ENCODE peak calls at places on chromosomes 13 and 19, in five cellular contexts. W is mesenchymal stem cell, X is neuronal stem cell, E is IMR-90, F is mesendoderm. O is an unnamed sample.

GRCh38 chr19:2887391-2887914 is 13.3 kb upstream of the ZNF57 start:
- DNase-seq in W (peak; percentile 64), X (no peak), E (peak; percentile 61), F (peak; percentile 81), O (peak; percentile 51)

GRCh38 chr13:94020833-94021232 is 458.6 kb downstream of the DCT start:
- DNase-seq in W (peak; percentile 39), X (no peak), E (peak; percentile 76), F (no peak), O (no peak)

GRCh38 chr13:112532837-112533745 is 54.9 kb downstream of the TUBGCP3 start:
- DNase-seq in W (no peak), X (no peak), E (no peak), F (no peak), O (peak; percentile 36)

GRCh38 chr13:30711375-30711774 is 24.0 kb upstream of the ALOX5AP start:
- DNase-seq in W (peak; percentile 97), X (no peak), E (peak; percentile 88), F (no peak), O (no peak)

GRCh38 chr13:106701810-106702341 is 133.9 kb upstream of the ARGLU1 start:
- DNase-seq in W (no peak), X (no peak), E (no peak), F (no peak), O (no peak)

GRCh38 chr19:48295458-48295857 is 25.6 kb downstream of the ZNF114 start:
- DNase-seq in W (no peak), X (no peak), E (no peak), F (no peak), O (no peak)

GRCh38 chr13:106357198-106357597 is 178.3 kb downstream of the EFNB2 start:
- DNase-seq in W (peak; percentile 31), X (peak; percentile 23), E (peak; percentile 23), F (no peak), O (no peak)

GRCh38 chr19:29854033-29854432 is 42.2 kb downstream of the CCNE1 start:
- DNase-seq in W (no peak), X (no peak), E (no peak), F (no peak), O (no peak)

GRCh38 chr13:80121038-80121437 is 219.9 kb downstream of the SPRY2 start:
- DNase-seq in W (no peak), X (no peak), E (peak; percentile 29), F (no peak), O (no peak)

GRCh38 chr13:110294146-110294545 is 12.8 kb downstream of the COL4A1 start:
- DNase-seq in W (peak; percentile 61), X (no peak), E (no peak), F (no peak), O (no peak)

GRCh38 chr13:81078048-81078447 is 737.1 kb upstream of the SPRY2 start:
- DNase-seq in W (no peak), X (no peak), E (no peak), F (no peak), O (no peak)

GRCh38 chr13:46751811-46752635 is 44.9 kb downstream of the ESD start:
- DNase-seq in W (no peak), X (no peak), E (peak; percentile 45), F (no peak), O (no peak)

GRCh38 chr19:31054430-31054829 is 294.8 kb downstream of the TSHZ3 start:
- DNase-seq in W (peak; percentile 80), X (peak; percentile 40), E (peak; percentile 83), F (peak; percentile 92), O (peak; percentile 62)

GRCh38 chr19:54345938-54346386 is 7.0 kb upstream of the LILRA4 start:
- DNase-seq in W (no peak), X (no peak), E (no peak), F (no peak), O (no peak)

GRCh38 chr13:90477194-90477593 is 870.3 kb upstream of the MIR17HG start:
- DNase-seq in W (no peak), X (no peak), E (no peak), F (no peak), O (no peak)

GRCh38 chr19:29535984-29536508 is 10.3 kb downstream of the VSTM2B start:
- DNase-seq in W (no peak), X (no peak), E (no peak), F (no peak), O (no peak)

GRCh38 chr13:58397596-58398387 is 766.2 kb downstream of the PCDH17 start:
- DNase-seq in W (no peak), X (no peak), E (no peak), F (no peak), O (no peak)

GRCh38 chr19:13090511-13091231 is 12.0 kb downstream of the LYL1 start:
- DNase-seq in W (no peak), X (no peak), E (no peak), F (no peak), O (no peak)

GRCh38 chr13:78998736-78999135 is 339.8 kb upstream of the OBI1 start:
- DNase-seq in W (no peak), X (no peak), E (no peak), F (no peak), O (no peak)

GRCh38 chr19:288911-289310 is 2.3 kb downstream of the PLPP2 start:
- DNase-seq in W (no peak), X (no peak), E (no peak), F (no peak), O (no peak)

GRCh38 chr13:111429064-111429558 is 108.7 kb downstream of the TEX29 start:
- DNase-seq in W (peak; percentile 4), X (peak; percentile 37), E (peak; percentile 18), F (peak; percentile 71), O (no peak)

GRCh38 chr13:29926077-29926476 is 75.7 kb upstream of the UBL3 start:
- DNase-seq in W (no peak), X (no peak), E (no peak), F (no peak), O (no peak)

GRCh38 chr13:114065926-114066774 is 66.3 kb downstream of the RASA3 start:
- DNase-seq in W (no peak), X (no peak), E (no peak), F (no peak), O (no peak)

GRCh38 chr13:52615817-52616216 is 26.4 kb upstream of the HNRNPA1L2 start:
- DNase-seq in W (no peak), X (no peak), E (no peak), F (no peak), O (no peak)

GRCh38 chr19:11780431-11781020 is 13.7 kb downstream of the ZNF441 start:
- DNase-seq in W (no peak), X (no peak), E (no peak), F (peak; percentile 2), O (no peak)

GRCh38 chr13:45847554-45848224 is 3.9 kb downstream of the SIAH3 start:
- DNase-seq in W (peak; percentile 60), X (no peak), E (no peak), F (no peak), O (no peak)

GRCh38 chr19:23116802-23117571 is at the start of gene ZNF730:
- DNase-seq in W (peak; percentile 85), X (peak; percentile 89), E (peak; percentile 68), F (peak; percentile 97), O (peak; percentile 91)

GRCh38 chr13:48126944-48127814 is 32.3 kb upstream of the MED4 start:
- DNase-seq in W (peak; percentile 72), X (peak; percentile 54), E (peak; percentile 60), F (peak; percentile 93), O (no peak)

GRCh38 chr19:42028304-42029216 is 34.5 kb upstream of the ATP1A3 start:
- DNase-seq in W (no peak), X (peak; percentile 33), E (no peak), F (peak; percentile 80), O (peak; percentile 44)

GRCh38 chr19:8477889-8478288 is 24.6 kb downstream of the PRAM1 start:
- DNase-seq in W (no peak), X (no peak), E (no peak), F (no peak), O (no peak)
- H2BK5ac ChIP-seq in W (no peak overlapping the region), X (peak overlapping the region; percentile 16), E (no peak overlapping the region), F (no peak overlapping the region), O (no peak overlapping the region)

DNA sequence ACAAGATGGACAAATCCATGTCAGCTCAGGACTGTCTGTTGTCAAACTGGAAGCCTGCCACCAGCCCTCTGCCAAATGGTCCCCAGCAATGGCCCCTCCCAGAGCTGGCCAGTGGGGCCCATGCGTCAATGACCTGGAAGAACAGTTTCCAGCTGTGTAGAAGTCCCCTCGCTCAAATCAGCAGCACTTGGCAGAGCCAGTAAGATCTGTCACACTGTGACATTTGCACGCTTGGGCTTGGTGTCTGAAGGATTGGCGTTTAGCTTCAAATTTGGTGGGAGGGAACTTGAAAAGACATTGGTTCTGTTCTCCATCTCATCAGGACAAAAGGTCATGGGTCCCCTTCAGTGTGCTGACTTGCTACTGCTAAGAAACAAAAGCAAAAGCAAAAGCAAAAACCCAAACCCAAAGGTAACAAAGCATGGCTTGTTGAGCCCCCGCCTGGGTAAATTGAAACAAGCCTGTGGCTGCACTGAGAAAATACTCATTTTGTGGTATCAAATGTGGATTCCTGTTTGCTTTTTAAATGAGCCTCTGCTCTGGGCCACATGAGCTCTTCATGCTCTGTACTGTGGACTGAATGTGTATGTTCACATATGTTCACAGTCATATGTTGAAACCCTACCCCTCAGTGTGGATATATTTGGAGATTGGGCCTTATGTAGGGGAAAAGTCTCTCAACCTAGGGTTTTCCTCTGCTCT is 253.6 kb upstream of the MAB21L1 start:
- DNase-seq in W (no peak), X (no peak), E (no peak), F (no peak), O (no peak)
- H2BK5ac ChIP-seq in W (no peak overlapping the region), X (no peak overlapping the region), E (no peak overlapping the region), F (no peak overlapping the region), O (no peak overlapping the region)

DNA sequence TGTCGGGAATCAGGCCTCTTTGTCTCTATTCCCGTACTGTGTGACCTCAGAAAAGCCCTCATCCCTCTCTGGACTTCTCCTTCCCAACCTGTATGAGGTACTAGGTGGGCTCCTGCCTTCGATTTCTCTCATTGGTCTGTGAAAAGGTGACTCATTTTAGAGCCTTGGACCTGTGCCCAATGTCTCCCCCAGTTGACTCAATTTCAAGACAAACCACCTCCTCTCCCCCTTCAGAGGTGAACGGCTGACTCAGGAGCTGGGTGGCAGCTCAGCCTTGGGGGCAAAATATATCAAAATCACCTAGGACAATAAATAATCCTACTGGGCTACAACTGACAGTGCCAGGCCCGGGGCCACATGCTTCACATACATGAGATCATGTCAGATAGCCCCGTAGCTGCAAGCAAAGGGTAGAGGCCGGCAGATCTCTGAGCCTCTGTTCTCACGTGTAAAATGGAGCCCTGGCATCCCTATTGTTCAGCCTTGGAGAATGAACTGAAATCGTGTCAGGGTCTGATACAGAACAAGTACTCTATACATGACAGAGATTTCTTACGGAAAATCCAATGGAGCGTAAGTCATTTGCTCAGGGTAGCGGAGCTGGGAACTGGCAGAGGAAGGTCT is 543 bp downstream of the COQ8B start:
- DNase-seq in W (no peak), X (no peak), E (peak; percentile 95), F (no peak), O (peak; percentile 49)
- H2BK5ac ChIP-seq in W (peak overlapping the region; percentile 81), X (no peak overlapping the region), E (peak overlapping the region; percentile 79), F (no peak overlapping the region), O (peak overlapping the region; percentile 96)

GRCh38 chr13:33863390-33863789 is 45.4 kb downstream of the RFC3 start:
- DNase-seq in W (no peak), X (no peak), E (no peak), F (no peak), O (no peak)
- H2BK5ac ChIP-seq in W (no peak overlapping the region), X (no peak overlapping the region), E (no peak overlapping the region), F (no peak overlapping the region), O (no peak overlapping the region)

DNA sequence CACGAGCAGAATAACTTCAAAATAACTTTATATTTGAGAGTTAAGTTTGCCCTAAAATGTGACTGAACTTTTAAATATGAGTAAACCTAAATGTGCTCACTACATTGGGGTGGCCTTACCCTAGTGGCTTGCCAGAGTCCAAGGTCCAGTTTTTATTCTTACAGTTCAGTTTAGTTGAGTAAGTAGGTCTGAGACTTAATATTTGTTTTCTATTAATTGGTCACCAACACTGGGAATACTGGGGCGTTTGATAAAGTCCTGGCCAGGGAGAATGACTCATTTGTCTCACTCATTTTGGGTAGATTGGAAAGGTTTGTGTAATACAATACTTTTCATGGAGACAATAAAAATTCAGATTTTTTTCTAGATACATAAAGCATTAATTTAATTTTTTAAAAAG is 127.8 kb upstream of the SPATA13 start:
- DNase-seq in W (no peak), X (no peak), E (peak; percentile 34), F (no peak), O (no peak)
- H2BK5ac ChIP-seq in W (no peak overlapping the region), X (no peak overlapping the region), E (peak overlapping the region; percentile 60), F (no peak overlapping the region), O (no peak overlapping the region)

O was measured in H1.